ENCODE peak calls at places on chromosomes 11 and 22, in eight cellular contexts. One of them, this sample, is unnamed.
A peak's percentile ranks its signal among the peaks of the same experiment; 100 is the strongest.

GRCh38 chr11:124640660-124641059 is 18.0 kb downstream of the TBRG1 start:
- DNase-seq in colonic mucosa: no peak
- DNase-seq in A549: no peak
- DNase-seq in PC-3: no peak
- DNase-seq in kidney: no peak
- DNase-seq in lower lobe of right lung: no peak
- DNase-seq in psoas muscle: no peak
- DNase-seq in neural progenitor cell: no peak
- DNase-seq in this sample: peak; percentile 34

GRCh38 chr11:69297926-69298777 is 4.2 kb downstream of the MYEOV start:
- DNase-seq in A549: peak; percentile 94
- DNase-seq in neural progenitor cell: no peak
- DNase-seq in lower lobe of right lung: peak; percentile 93
- DNase-seq in kidney: peak; percentile 96
- DNase-seq in psoas muscle: peak; percentile 84
- DNase-seq in colonic mucosa: peak; percentile 78
- DNase-seq in PC-3: peak; percentile 95
- DNase-seq in this sample: peak; percentile 66

GRCh38 chr11:12331239-12331874 is 46.0 kb upstream of the PARVA start:
- DNase-seq in A549: peak; percentile 83
- DNase-seq in lower lobe of right lung: peak; percentile 76
- DNase-seq in psoas muscle: peak; percentile 79
- DNase-seq in neural progenitor cell: peak; percentile 95
- DNase-seq in kidney: peak; percentile 82
- DNase-seq in PC-3: peak; percentile 93
- DNase-seq in colonic mucosa: peak; percentile 91
- DNase-seq in this sample: peak; percentile 62

GRCh38 chr11:16772141-16772512 is 33.7 kb downstream of the C11orf58 start:
- DNase-seq in lower lobe of right lung: no peak
- DNase-seq in PC-3: no peak
- DNase-seq in A549: no peak
- DNase-seq in colonic mucosa: no peak
- DNase-seq in psoas muscle: no peak
- DNase-seq in neural progenitor cell: no peak
- DNase-seq in kidney: no peak
- DNase-seq in this sample: no peak

GRCh38 chr11:78952866-78953265 is 378.2 kb upstream of the NARS2 start:
- DNase-seq in psoas muscle: no peak
- DNase-seq in kidney: no peak
- DNase-seq in colonic mucosa: no peak
- DNase-seq in neural progenitor cell: no peak
- DNase-seq in PC-3: no peak
- DNase-seq in A549: no peak
- DNase-seq in lower lobe of right lung: no peak
- DNase-seq in this sample: no peak

GRCh38 chr11:128501576-128502549 is 85.5 kb downstream of the ETS1 start:
- DNase-seq in lower lobe of right lung: no peak
- DNase-seq in neural progenitor cell: peak; percentile 27
- DNase-seq in PC-3: peak; percentile 46
- DNase-seq in kidney: no peak
- DNase-seq in psoas muscle: no peak
- DNase-seq in A549: no peak
- DNase-seq in colonic mucosa: no peak
- DNase-seq in this sample: no peak

GRCh38 chr11:94424662-94425061 is 23.4 kb upstream of the GPR83 start:
- DNase-seq in colonic mucosa: no peak
- DNase-seq in lower lobe of right lung: no peak
- DNase-seq in A549: no peak
- DNase-seq in psoas muscle: no peak
- DNase-seq in kidney: no peak
- DNase-seq in neural progenitor cell: no peak
- DNase-seq in PC-3: peak; percentile 71
- DNase-seq in this sample: no peak

GRCh38 chr11:47565340-47566165 is at the start of gene PTPMT1:
- DNase-seq in psoas muscle: peak; percentile 83
- DNase-seq in A549: peak; percentile 70
- DNase-seq in lower lobe of right lung: peak; percentile 89
- DNase-seq in kidney: peak; percentile 94
- DNase-seq in colonic mucosa: peak; percentile 70
- DNase-seq in PC-3: peak; percentile 72
- DNase-seq in neural progenitor cell: peak; percentile 80
- DNase-seq in this sample: peak; percentile 26

GRCh38 chr11:65885231-65885630 is 3.0 kb downstream of the FIBP start:
- DNase-seq in lower lobe of right lung: peak; percentile 40
- DNase-seq in A549: no peak
- DNase-seq in psoas muscle: no peak
- DNase-seq in PC-3: no peak
- DNase-seq in kidney: peak; percentile 60
- DNase-seq in colonic mucosa: no peak
- DNase-seq in neural progenitor cell: no peak
- DNase-seq in this sample: no peak

GRCh38 chr11:65883058-65883761 is 3.6 kb downstream of the CTSW start:
- DNase-seq in kidney: peak; percentile 49
- DNase-seq in colonic mucosa: no peak
- DNase-seq in A549: no peak
- DNase-seq in lower lobe of right lung: peak; percentile 37
- DNase-seq in neural progenitor cell: no peak
- DNase-seq in psoas muscle: no peak
- DNase-seq in PC-3: no peak
- DNase-seq in this sample: no peak

GRCh38 chr11:65883786-65884715 is 4.2 kb downstream of the FIBP start:
- DNase-seq in psoas muscle: no peak
- DNase-seq in PC-3: no peak
- DNase-seq in kidney: peak; percentile 71
- DNase-seq in colonic mucosa: no peak
- DNase-seq in neural progenitor cell: no peak
- DNase-seq in lower lobe of right lung: peak; percentile 44
- DNase-seq in A549: no peak
- DNase-seq in this sample: no peak

GRCh38 chr11:65885808-65886536 is 2.3 kb downstream of the FIBP start:
- DNase-seq in A549: no peak
- DNase-seq in PC-3: no peak
- DNase-seq in colonic mucosa: no peak
- DNase-seq in neural progenitor cell: no peak
- DNase-seq in lower lobe of right lung: peak; percentile 7
- DNase-seq in kidney: peak; percentile 45
- DNase-seq in psoas muscle: no peak
- DNase-seq in this sample: no peak

DNA sequence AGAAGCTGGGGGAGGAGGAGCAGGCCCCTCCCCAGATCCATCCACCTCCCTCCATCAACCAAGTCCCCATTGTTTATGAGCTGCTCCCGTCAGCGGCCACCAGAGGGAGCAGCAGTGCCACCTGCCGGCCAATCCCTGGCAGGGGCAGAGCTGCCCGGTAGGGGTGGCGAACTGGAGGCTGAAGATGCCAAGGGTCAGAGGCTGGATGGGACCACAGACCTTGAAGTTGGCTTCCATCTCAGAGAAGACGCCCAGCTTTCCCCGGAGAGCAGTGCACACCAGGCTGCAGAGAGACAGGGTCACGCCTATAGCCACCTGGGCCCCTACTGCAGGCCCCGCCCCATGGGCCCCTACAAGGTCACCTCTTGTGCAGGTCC is 3.6 kb downstream of the FIBP start:
- DNase-seq in kidney: peak; percentile 91
- DNase-seq in neural progenitor cell: peak; percentile 88
- DNase-seq in lower lobe of right lung: peak; percentile 85
- DNase-seq in A549: peak; percentile 83
- DNase-seq in colonic mucosa: peak; percentile 76
- DNase-seq in psoas muscle: peak; percentile 80
- DNase-seq in PC-3: peak; percentile 89
- DNase-seq in this sample: peak; percentile 40
- H3K4me1 ChIP-seq in kidney: peaks cover 8% of the 10 kb centered on the region
- H3K4me1 ChIP-seq in neural progenitor cell: peaks cover 13% of the 10 kb centered on the region
- H3K4me1 ChIP-seq in lower lobe of right lung: peaks cover 28% of the 10 kb centered on the region
- H3K4me1 ChIP-seq in A549: peaks cover 25% of the 10 kb centered on the region
- H3K4me1 ChIP-seq in colonic mucosa: peaks cover 5% of the 10 kb centered on the region
- H3K4me1 ChIP-seq in psoas muscle: peaks cover 15% of the 10 kb centered on the region
- H3K4me1 ChIP-seq in PC-3: peaks cover 25% of the 10 kb centered on the region
- H3K4me1 ChIP-seq in this sample: no peaks in the 10 kb centered on the region

GRCh38 chr11:111419641-111420327 is 40.7 kb upstream of the POU2AF1 start:
- DNase-seq in neural progenitor cell: no peak
- DNase-seq in PC-3: no peak
- DNase-seq in psoas muscle: no peak
- DNase-seq in colonic mucosa: no peak
- DNase-seq in A549: no peak
- DNase-seq in kidney: no peak
- DNase-seq in lower lobe of right lung: no peak
- DNase-seq in this sample: no peak

GRCh38 chr11:111418436-111418787 is 39.3 kb upstream of the POU2AF1 start:
- DNase-seq in colonic mucosa: no peak
- DNase-seq in lower lobe of right lung: no peak
- DNase-seq in psoas muscle: no peak
- DNase-seq in neural progenitor cell: no peak
- DNase-seq in A549: no peak
- DNase-seq in PC-3: no peak
- DNase-seq in kidney: no peak
- DNase-seq in this sample: no peak

GRCh38 chr11:111417766-111418435 is 38.8 kb upstream of the POU2AF1 start:
- DNase-seq in PC-3: no peak
- DNase-seq in psoas muscle: peak; percentile 37
- DNase-seq in A549: no peak
- DNase-seq in lower lobe of right lung: no peak
- DNase-seq in neural progenitor cell: no peak
- DNase-seq in colonic mucosa: peak; percentile 47
- DNase-seq in kidney: no peak
- DNase-seq in this sample: no peak

GRCh38 chr11:111417011-111417765 is 38.1 kb upstream of the POU2AF1 start:
- DNase-seq in kidney: no peak
- DNase-seq in PC-3: no peak
- DNase-seq in A549: no peak
- DNase-seq in colonic mucosa: no peak
- DNase-seq in neural progenitor cell: no peak
- DNase-seq in lower lobe of right lung: no peak
- DNase-seq in psoas muscle: no peak
- DNase-seq in this sample: no peak

DNA sequence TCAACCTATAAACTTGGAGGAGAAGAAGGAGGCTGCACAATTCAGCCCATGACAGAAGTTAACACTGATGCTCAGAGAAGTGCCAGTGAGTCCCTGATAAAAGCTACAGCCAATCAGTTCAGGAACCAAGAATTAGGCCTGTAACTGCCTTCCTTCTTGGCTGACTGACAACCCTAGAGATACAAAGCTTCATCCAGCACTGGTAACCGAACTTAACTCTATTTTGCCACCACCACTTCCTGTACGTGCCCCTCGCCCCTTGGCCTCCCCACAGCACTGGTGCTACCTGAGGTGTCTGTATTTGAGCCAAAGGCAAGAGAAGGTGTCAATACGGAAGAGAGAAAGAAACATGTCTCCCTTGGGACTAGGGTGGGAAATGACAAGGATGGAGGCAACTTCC is 40.1 kb upstream of the POU2AF1 start:
- DNase-seq in lower lobe of right lung: no peak
- DNase-seq in PC-3: no peak
- DNase-seq in kidney: no peak
- DNase-seq in colonic mucosa: no peak
- DNase-seq in neural progenitor cell: no peak
- DNase-seq in psoas muscle: no peak
- DNase-seq in A549: no peak
- DNase-seq in this sample: no peak
- H3K27ac ChIP-seq in lower lobe of right lung: no peak overlapping the region
- H3K27ac ChIP-seq in PC-3: no peak overlapping the region
- H3K27ac ChIP-seq in kidney: no peak overlapping the region
- H3K27ac ChIP-seq in colonic mucosa: no peak overlapping the region
- H3K27ac ChIP-seq in neural progenitor cell: no peak overlapping the region
- H3K27ac ChIP-seq in psoas muscle: no peak overlapping the region
- H3K27ac ChIP-seq in A549: no peak overlapping the region
- H3K27ac ChIP-seq in this sample: no peak overlapping the region

DNA sequence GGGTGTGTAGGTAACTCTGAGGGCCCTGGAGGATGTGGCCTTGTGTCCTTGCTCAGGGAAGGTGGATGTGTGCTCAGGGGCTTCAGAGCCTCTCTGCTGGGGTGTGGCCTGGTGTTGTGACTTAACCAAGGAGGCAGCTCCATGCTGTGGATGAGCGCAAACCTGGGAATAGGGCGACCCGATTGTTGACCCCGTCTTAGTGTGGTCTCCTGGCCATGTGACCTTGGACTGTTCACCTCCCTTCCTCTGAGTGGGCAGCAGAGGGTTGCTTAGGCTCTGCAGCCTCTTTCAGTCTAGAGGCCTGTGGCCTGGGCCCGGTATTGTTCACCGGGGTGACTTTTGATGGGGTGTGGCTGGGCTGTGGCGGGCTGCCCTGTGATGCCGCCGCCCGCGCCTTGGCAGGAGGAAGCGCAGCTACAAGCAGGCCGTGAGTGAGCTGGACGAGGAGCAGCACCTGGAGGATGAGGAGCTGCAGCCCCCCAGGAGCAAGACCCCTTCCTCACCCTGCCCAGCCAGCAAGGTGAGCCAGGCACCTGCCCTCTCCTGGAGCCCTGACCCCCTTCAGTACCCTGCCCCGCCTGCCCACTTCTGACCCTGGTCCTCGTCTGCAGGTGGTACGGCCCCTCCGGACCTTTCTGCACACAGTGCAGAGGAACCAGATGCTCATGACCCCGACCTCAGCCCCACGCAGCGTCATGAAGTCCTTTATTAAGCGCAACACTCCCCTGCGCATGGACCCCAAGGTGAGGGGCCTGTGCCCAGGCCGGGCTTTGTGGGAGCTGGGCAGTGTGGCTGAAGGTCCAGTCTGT is 16.7 kb downstream of the INCENP start:
- DNase-seq in colonic mucosa: no peak
- DNase-seq in PC-3: no peak
- DNase-seq in A549: no peak
- DNase-seq in psoas muscle: no peak
- DNase-seq in lower lobe of right lung: no peak
- DNase-seq in kidney: no peak
- DNase-seq in neural progenitor cell: no peak
- DNase-seq in this sample: no peak
- TF ChIP-seq CTCF in colonic mucosa: no peak
- TF ChIP-seq CTCF in PC-3: no peak
- TF ChIP-seq CTCF in A549: no peak
- TF ChIP-seq CTCF in psoas muscle: no peak
- TF ChIP-seq CTCF in lower lobe of right lung: no peak
- TF ChIP-seq CTCF in kidney: no peak
- TF ChIP-seq CTCF in neural progenitor cell: no peak
- TF ChIP-seq CTCF in this sample: no peak

GRCh38 chr22:41474878-41475451 is 6.0 kb downstream of the ACO2 start:
- DNase-seq in PC-3: no peak
- DNase-seq in neural progenitor cell: no peak
- DNase-seq in kidney: no peak
- DNase-seq in psoas muscle: no peak
- DNase-seq in A549: no peak
- DNase-seq in lower lobe of right lung: no peak
- DNase-seq in colonic mucosa: no peak
- DNase-seq in this sample: no peak

GRCh38 chr22:41469218-41469851 is 418 bp downstream of the ACO2 start:
- DNase-seq in PC-3: peak; percentile 10
- DNase-seq in neural progenitor cell: peak; percentile 55
- DNase-seq in psoas muscle: peak; percentile 42
- DNase-seq in kidney: no peak
- DNase-seq in A549: no peak
- DNase-seq in colonic mucosa: peak; percentile 82
- DNase-seq in lower lobe of right lung: no peak
- DNase-seq in this sample: no peak

GRCh38 chr22:41468381-41469217 is at the start of the genes ACO2 and PHF5A:
- DNase-seq in PC-3: peak; percentile 95
- DNase-seq in neural progenitor cell: peak; percentile 99
- DNase-seq in colonic mucosa: peak; percentile 98
- DNase-seq in psoas muscle: peak; percentile 98
- DNase-seq in lower lobe of right lung: peak; percentile 98
- DNase-seq in kidney: peak; percentile 99
- DNase-seq in A549: peak; percentile 96
- DNase-seq in this sample: peak; percentile 98

DNA sequence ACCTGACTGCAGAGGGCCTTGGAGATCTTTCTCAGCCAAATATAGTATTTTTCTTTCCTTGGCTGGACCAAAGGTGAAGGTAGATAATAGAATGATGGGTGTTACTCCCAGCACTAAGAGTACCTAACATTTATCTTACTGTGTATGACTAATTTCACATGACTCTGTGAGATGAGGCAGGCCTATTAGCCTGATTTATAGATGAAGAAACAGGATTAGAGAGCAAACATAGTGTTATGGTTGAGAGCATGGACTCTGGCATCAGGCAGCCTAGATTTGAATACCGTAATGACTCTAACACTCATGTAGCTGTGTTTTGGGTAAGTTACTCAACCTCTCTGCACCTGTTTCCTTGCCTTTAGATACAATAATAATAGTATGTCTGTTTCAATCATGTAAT is 2.7 kb downstream of the ACO2 start:
- DNase-seq in colonic mucosa: no peak
- DNase-seq in lower lobe of right lung: no peak
- DNase-seq in neural progenitor cell: no peak
- DNase-seq in kidney: no peak
- DNase-seq in PC-3: no peak
- DNase-seq in A549: no peak
- DNase-seq in psoas muscle: no peak
- DNase-seq in this sample: no peak
- H3K4me1 ChIP-seq in colonic mucosa: peaks cover 8% of the 10 kb centered on the region
- H3K4me1 ChIP-seq in lower lobe of right lung: peaks cover 23% of the 10 kb centered on the region
- H3K4me1 ChIP-seq in neural progenitor cell: peaks cover 17% of the 10 kb centered on the region
- H3K4me1 ChIP-seq in kidney: peaks cover 40% of the 10 kb centered on the region
- H3K4me1 ChIP-seq in PC-3: peaks cover 23% of the 10 kb centered on the region
- H3K4me1 ChIP-seq in A549: peaks cover 15% of the 10 kb centered on the region
- H3K4me1 ChIP-seq in psoas muscle: peaks cover 59% of the 10 kb centered on the region
- H3K4me1 ChIP-seq in this sample: peaks cover 4% of the 10 kb centered on the region

This sample was measured in foreskin keratinocyte.